ENCODE peak calls at places on chromosome 2, in four cellular contexts. S is heart right ventricle; Z is psoas muscle; L is CD8-positive, alpha-beta T cell. W is an unnamed sample. For H3K4me1, the result is how much of the 10 kb centered on the place peaks cover.

GRCh38 chr2:109637749-109638570 is 23.8 kb downstream of the SOWAHC start:
- DNase-seq in L (no peak), Z (no peak), S (no peak), W (no peak)

GRCh38 chr2:152523091-152523490 is 188.1 kb downstream of the FMNL2 start:
- DNase-seq in L (no peak), Z (no peak), S (no peak), W (no peak)

GRCh38 chr2:109320195-109320935 is 191.4 kb downstream of the SH3RF3 start:
- DNase-seq in L (no peak), S (no peak), Z (no peak), W (no peak)

GRCh38 chr2:41187683-41188082 is 735.8 kb upstream of the SLC8A1 start:
- DNase-seq in Z (no peak), L (no peak), S (no peak), W (no peak)

GRCh38 chr2:132589060-132589765 is 80.8 kb downstream of the LYPD1 start:
- DNase-seq in S (no peak), Z (no peak), L (no peak), W (no peak)

GRCh38 chr2:140997997-140998396 is 1132.8 kb downstream of the LRP1B start:
- DNase-seq in Z (no peak), S (no peak), L (no peak), W (no peak)

GRCh38 chr2:151959203-151959602 is 131.0 kb upstream of the ARL5A start:
- DNase-seq in L (no peak), S (no peak), Z (no peak), W (no peak)

GRCh38 chr2:74502147-74502719 is 2.8 kb upstream of the LBX2 start:
- DNase-seq in L (no peak), S (no peak), Z (no peak), W (peak)

GRCh38 chr2:24380687-24381271 is 20.4 kb upstream of the ITSN2 start:
- DNase-seq in L (no peak), Z (no peak), S (no peak), W (no peak)

GRCh38 chr2:218286570-218287459 is 5.5 kb downstream of the TMBIM1 start:
- DNase-seq in L (peak), S (peak), Z (peak), W (peak)

GRCh38 chr2:106996136-106996769 is 110.3 kb upstream of the ST6GAL2 start:
- DNase-seq in Z (no peak), L (no peak), S (peak), W (no peak)

GRCh38 chr2:163662141-163662780 is 73.5 kb downstream of the FIGN start:
- DNase-seq in Z (no peak), S (no peak), L (no peak), W (no peak)

GRCh38 chr2:231545105-231545902 is 15.1 kb upstream of the NMUR1 start:
- DNase-seq in Z (no peak), L (peak), S (peak), W (no peak)

GRCh38 chr2:240212425-240213225 is 72.2 kb upstream of the OTOS start:
- DNase-seq in L (no peak), S (no peak), Z (peak), W (peak)

GRCh38 chr2:214902273-214902672 is 92.8 kb upstream of the BARD1 start:
- DNase-seq in Z (no peak), L (no peak), S (no peak), W (no peak)

GRCh38 chr2:76567478-76567877 is 856.8 kb upstream of the GCFC2 start:
- DNase-seq in S (no peak), Z (no peak), L (no peak), W (no peak)

GRCh38 chr2:7825591-7826312 is 856.1 kb upstream of the ID2 start:
- DNase-seq in Z (no peak), S (no peak), L (no peak), W (no peak)

GRCh38 chr2:145984541-145984940 is 1464.6 kb upstream of the ZEB2 start:
- DNase-seq in L (no peak), Z (no peak), S (no peak), W (no peak)

GRCh38 chr2:158796606-158797005 is 1.5 kb downstream of the DAPL1 start:
- DNase-seq in L (no peak), S (no peak), Z (no peak), W (no peak)

GRCh38 chr2:98013407-98014042 is 17.8 kb upstream of the TMEM131 start:
- DNase-seq in S (no peak), Z (no peak), L (no peak), W (no peak)

GRCh38 chr2:149006883-149007543 is 31.5 kb upstream of the LYPD6B start:
- DNase-seq in S (no peak), Z (no peak), L (no peak), W (no peak)

GRCh38 chr2:234368861-234369261 is 128.0 kb downstream of the ARL4C start:
- DNase-seq in S (no peak), Z (peak), L (peak), W (no peak)

GRCh38 chr2:88897718-88898117 is 206.2 kb downstream of the RPIA start:
- DNase-seq in L (no peak), Z (no peak), S (no peak), W (no peak)

GRCh38 chr2:137638932-137639331 is 325.3 kb upstream of the HNMT start:
- DNase-seq in L (no peak), Z (no peak), S (no peak), W (no peak)

GRCh38 chr2:32427672-32428622 is 71.1 kb downstream of the BIRC6 start:
- DNase-seq in L (no peak), S (no peak), Z (no peak), W (no peak)

GRCh38 chr2:222136106-222136630 is 162.6 kb downstream of the PAX3 start:
- DNase-seq in L (no peak), S (no peak), Z (no peak), W (no peak)

GRCh38 chr2:161107265-161107664 is 53.0 kb upstream of the TANK start:
- DNase-seq in L (no peak), Z (no peak), S (no peak), W (no peak)

GRCh38 chr2:166900700-166901099 is 12.4 kb downstream of the XIRP2 start:
- DNase-seq in Z (no peak), L (no peak), S (no peak), W (no peak)

GRCh38 chr2:217790681-217791392 is 212.0 kb downstream of the TNS1 start:
- DNase-seq in L (no peak), S (no peak), Z (no peak), W (no peak)

GRCh38 chr2:240820607-240821428 is 799 bp upstream of the KIF1A start:
- DNase-seq in S (no peak), Z (peak), L (no peak), W (peak)

GRCh38 chr2:73987109-73987947 is 2.6 kb downstream of the TET3 start:
- DNase-seq in L (peak), S (no peak), Z (peak), W (peak)

GRCh38 chr2:138760693-138761092 is 19.5 kb downstream of the NXPH2 start:
- DNase-seq in Z (no peak), S (no peak), L (no peak), W (no peak)

GRCh38 chr2:50995610-50996009 is 36.3 kb downstream of the NRXN1 start:
- DNase-seq in Z (peak), L (no peak), S (no peak), W (no peak)

GRCh38 chr2:67945976-67946375 is 116.8 kb downstream of the C1D start:
- DNase-seq in S (no peak), Z (no peak), L (no peak), W (no peak)

GRCh38 chr2:119659601-119660342 is 19.2 kb upstream of the TMEM177 start:
- DNase-seq in Z (no peak), L (peak), S (no peak), W (no peak)

GRCh38 chr2:23618696-23619530 is 233.9 kb downstream of the KLHL29 start:
- DNase-seq in S (no peak), Z (no peak), L (no peak), W (no peak)

GRCh38 chr2:204110250-204111183 is 174.0 kb downstream of the ICOS start:
- DNase-seq in L (peak), S (no peak), Z (no peak), W (no peak)

GRCh38 chr2:50953021-50953420 is 78.9 kb downstream of the NRXN1 start:
- DNase-seq in L (no peak), S (no peak), Z (no peak), W (no peak)

GRCh38 chr2:14756122-14756541 is 123.6 kb downstream of the LRATD1 start:
- DNase-seq in Z (no peak), S (no peak), L (no peak), W (no peak)

GRCh38 chr2:236348279-236348678 is 84.1 kb upstream of the ASB18 start:
- DNase-seq in Z (no peak), L (no peak), S (no peak), W (no peak)

DNA sequence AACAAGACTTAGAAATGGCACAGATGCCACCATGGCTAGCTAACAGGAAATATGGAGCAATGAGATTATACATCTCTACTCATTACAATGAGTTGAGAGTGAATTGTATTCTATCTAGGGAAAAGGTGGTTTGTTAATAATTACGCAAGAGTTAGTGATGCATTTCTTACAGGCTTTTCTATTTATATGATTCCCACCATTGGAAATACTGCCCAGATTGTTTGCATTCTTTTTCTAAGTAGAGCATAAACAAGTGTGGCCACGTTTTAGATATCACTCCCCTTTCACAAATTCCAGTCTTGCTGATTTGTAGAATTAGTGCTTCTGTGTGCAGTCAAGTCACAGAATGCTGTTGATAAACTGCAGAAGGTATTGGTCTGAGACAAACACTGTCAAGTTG is 56.6 kb downstream of the ZNF804A start:
- DNase-seq in L (no peak), Z (no peak), S (no peak), W (no peak)
- H3K4me1 ChIP-seq in L (under half), Z (under half), S (under half), W (under half)

DNA sequence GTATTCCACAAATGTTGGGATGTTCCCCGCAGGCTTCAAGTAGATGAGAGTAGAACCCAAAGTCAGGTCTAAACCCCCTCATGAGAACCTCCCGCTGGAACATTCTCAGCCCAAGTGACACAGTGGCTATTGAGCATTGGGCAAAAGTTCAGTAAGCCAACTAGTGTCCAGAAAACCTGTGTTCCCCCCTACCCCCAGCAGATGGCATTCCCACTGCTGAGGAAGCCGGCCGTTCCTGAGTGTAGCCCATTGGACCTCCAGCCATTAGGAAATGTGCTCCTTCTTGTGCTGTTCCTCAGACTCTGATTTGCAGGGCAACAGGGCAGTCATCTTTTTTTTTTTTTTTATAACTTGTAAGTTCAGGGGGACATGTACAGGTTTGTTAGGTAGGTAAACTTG is 152.1 kb downstream of the NCK2 start:
- DNase-seq in Z (no peak), S (no peak), L (no peak), W (no peak)
- TF ChIP-seq CTCF in Z (no peak), S (peak), L (no peak), W (no peak)

GRCh38 chr2:187550797-187551306 is 3.4 kb downstream of the TFPI start:
- DNase-seq in Z (no peak), L (no peak), S (no peak), W (no peak)

GRCh38 chr2:187549193-187549592 is 5.0 kb downstream of the TFPI start:
- DNase-seq in Z (no peak), L (no peak), S (no peak), W (no peak)

GRCh38 chr2:187548658-187549057 is 5.6 kb downstream of the TFPI start:
- DNase-seq in L (no peak), S (no peak), Z (no peak), W (no peak)

GRCh38 chr2:187552381-187552780 is 1.9 kb downstream of the TFPI start:
- DNase-seq in L (no peak), Z (no peak), S (no peak), W (no peak)

DNA sequence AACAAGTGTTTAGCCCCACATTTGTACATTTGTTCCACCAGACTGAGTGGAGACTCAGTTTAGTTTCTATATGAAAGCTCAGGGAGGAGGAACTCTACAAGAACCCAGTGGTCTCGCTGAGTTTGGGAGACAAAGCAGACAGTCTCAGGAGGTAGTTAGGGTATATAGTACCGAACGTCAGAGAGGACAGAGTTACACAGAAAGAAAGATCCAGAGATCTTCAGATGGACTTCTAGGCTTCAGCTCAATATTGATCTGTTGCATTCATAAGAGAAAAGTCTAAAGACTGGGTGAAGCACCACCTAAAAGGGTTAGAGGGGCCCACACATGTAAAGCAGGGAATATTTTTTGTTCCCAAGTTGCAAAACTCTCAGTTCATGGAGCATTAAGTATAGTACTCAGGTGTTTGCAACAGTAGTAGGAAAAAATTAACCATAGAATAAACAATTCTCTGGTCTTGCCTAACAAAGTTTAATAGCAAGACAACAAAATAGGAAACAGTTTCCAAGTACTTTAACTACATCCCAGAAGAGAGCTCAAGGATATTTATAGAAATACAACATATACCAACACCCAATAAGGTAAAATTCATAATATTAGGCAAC is 4.2 kb downstream of the TFPI start:
- DNase-seq in Z (no peak), L (no peak), S (no peak), W (no peak)
- H3K4me1 ChIP-seq in Z (under half), L (under half), S (under half), W (under half)

GRCh38 chr2:101518470-101519172 is 43.7 kb upstream of the RFX8 start:
- DNase-seq in L (no peak), S (peak), Z (no peak), W (peak)
- TF ChIP-seq CTCF in L (no peak), S (peak), Z (peak), W (peak)

GRCh38 chr2:64359892-64360657 is 93.9 kb upstream of the LGALSL start:
- DNase-seq in Z (peak), S (peak), L (no peak), W (peak)
- H3K4me1 ChIP-seq in Z (under half), S (under half), L (under half), W (under half)

GRCh38 chr2:117958186-117958585 is 55.7 kb downstream of the CCDC93 start:
- DNase-seq in Z (no peak), L (no peak), S (no peak), W (no peak)

GRCh38 chr2:117960231-117960630 is 53.6 kb downstream of the CCDC93 start:
- DNase-seq in Z (no peak), L (no peak), S (no peak), W (no peak)

GRCh38 chr2:117957616-117958015 is 56.3 kb downstream of the CCDC93 start:
- DNase-seq in Z (no peak), L (no peak), S (no peak), W (no peak)

GRCh38 chr2:117952237-117952636 is 61.6 kb downstream of the CCDC93 start:
- DNase-seq in S (no peak), L (no peak), Z (no peak), W (no peak)

GRCh38 chr2:117956036-117956791 is 57.7 kb downstream of the CCDC93 start:
- DNase-seq in L (no peak), Z (no peak), S (no peak), W (no peak)
- TF ChIP-seq CTCF in L (no peak), Z (peak), S (no peak), W (no peak)

GRCh38 chr2:201974651-201975050 is 59.0 kb upstream of the FZD7 start:
- DNase-seq in Z (no peak), S (no peak), L (no peak), W (no peak)
- H3K4me1 ChIP-seq in Z (under half), S (under half), L (under half), W (under half)

GRCh38 chr2:99201959-99202678 is 21.1 kb downstream of the MRPL30 start:
- DNase-seq in Z (no peak), L (no peak), S (no peak), W (no peak)
- TF ChIP-seq CTCF in Z (peak), L (no peak), S (no peak), W (no peak)

W was measured in pancreas.